ENCODE peak calls at places on chromosomes 4 and X, in seven cellular contexts. C is central memory CD4-positive, alpha-beta T cell; Q is neural crest cell; A is epithelial cell of prostate; N is HFFc6; K is mesothelial cell of epicardium; H is NCI-H510A treated with DMSO at 0.1 percent for 48 hours. T is an unnamed sample.

GRCh38 chrX:136166221-136166855 is 19.0 kb downstream of the FHL1 start:
- DNase-seq in C (no peak), Q (no peak), A (no peak), N (peak), K (no peak), H (no peak), T (no peak)

GRCh38 chr4:76689079-76689817 is 208.7 kb downstream of the SOWAHB start:
- DNase-seq in C (no peak), Q (peak), A (no peak), N (peak), K (peak), H (peak), T (peak)

GRCh38 chr4:76301068-76301774 is 5.3 kb upstream of the STBD1 start:
- DNase-seq in C (no peak), Q (no peak), A (peak), N (peak), K (no peak), H (peak), T (no peak)

GRCh38 chrX:153414838-153415552 is 3.7 kb downstream of the ZFP92 start:
- DNase-seq in C (no peak), Q (no peak), A (no peak), N (no peak), K (no peak), H (no peak), T (no peak)

GRCh38 chr4:186012071-186012470 is 56.9 kb upstream of the TLR3 start:
- DNase-seq in C (no peak), Q (no peak), A (no peak), N (no peak), K (no peak), H (no peak), T (no peak)

GRCh38 chr4:114286275-114286674 is 306.8 kb upstream of the ARSJ start:
- DNase-seq in C (no peak), Q (no peak), A (no peak), N (peak), K (no peak), H (no peak), T (no peak)

GRCh38 chr4:124711469-124712416 is 789 bp downstream of the ANKRD50 start:
- DNase-seq in C (peak), Q (peak), A (no peak), N (peak), K (peak), H (peak), T (peak)

GRCh38 chr4:67714248-67714583 is 13.3 kb upstream of the UBA6 start:
- DNase-seq in C (no peak), Q (no peak), A (no peak), N (no peak), K (no peak), H (no peak), T (no peak)

GRCh38 chrX:118495061-118495921 is at the start of gene DOCK11:
- DNase-seq in C (peak), Q (peak), A (no peak), N (peak), K (peak), H (peak), T (peak)

GRCh38 chrX:10111364-10112148 is 45.2 kb upstream of the CLCN4 start:
- DNase-seq in C (peak), Q (no peak), A (no peak), N (no peak), K (no peak), H (no peak), T (peak)

GRCh38 chr4:6470502-6471302 is 1.7 kb downstream of the PPP2R2C start:
- DNase-seq in C (no peak), Q (no peak), A (no peak), N (peak), K (no peak), H (no peak), T (no peak)

GRCh38 chr4:57119054-57119651 is 9.0 kb upstream of the IGFBP7 start:
- DNase-seq in C (no peak), Q (no peak), A (no peak), N (peak), K (no peak), H (no peak), T (no peak)

T was measured in naive B cell.